ENCODE peak calls at places on chromosomes 2 and 18, in four cellular contexts. T is T follicular helper cell; J is stimulated activated CD8-positive, alpha-beta memory T cell treated with anti-CD3 and anti-CD28 coated beads, Interleukin-4, amount 100 ng/mL, for 1 hour; Q is COR-L47. L is an unnamed sample.

GRCh38 chr18:28823506-28824182 is 646.7 kb upstream of the CDH2 start:
- DNase-seq in T (no peak), J (no peak), Q (no peak), L (no peak)

GRCh38 chr2:99607454-99607853 is 117.6 kb upstream of the REV1 start:
- DNase-seq in T (no peak), J (no peak), Q (no peak), L (no peak)

GRCh38 chr2:154697422-154698237 is 865 bp upstream of the KCNJ3 start:
- DNase-seq in T (no peak), J (no peak), Q (peak; percentile 64), L (no peak)

GRCh38 chr2:43445248-43445647 is 150.6 kb downstream of the THADA start:
- DNase-seq in T (no peak), J (no peak), Q (no peak), L (no peak)

GRCh38 chr2:8538951-8539621 is 142.8 kb upstream of the ID2 start:
- DNase-seq in T (no peak), J (no peak), Q (no peak), L (no peak)

GRCh38 chr18:67145586-67146292 is 370.8 kb downstream of the DSEL start:
- DNase-seq in T (no peak), J (no peak), Q (no peak), L (no peak)

GRCh38 chr2:46831037-46831868 is 84.4 kb downstream of the MCFD2 start:
- DNase-seq in T (no peak), J (no peak), Q (no peak), L (no peak)

GRCh38 chr2:189633392-189633811 is 27.9 kb upstream of the ASNSD1 start:
- DNase-seq in T (no peak), J (no peak), Q (no peak), L (no peak)

GRCh38 chr2:113225505-113226259 is 51.9 kb downstream of the PSD4 start:
- DNase-seq in T (no peak), J (no peak), Q (peak; percentile 77), L (no peak)

GRCh38 chr18:37564796-37565137 is 831 bp downstream of the CELF4 start:
- DNase-seq in T (no peak), J (no peak), Q (no peak), L (no peak)

GRCh38 chr2:119525574-119525973 is 1.3 kb upstream of the SCTR start:
- DNase-seq in T (no peak), J (no peak), Q (no peak), L (no peak)

GRCh38 chr2:237254911-237255578 is 158.9 kb downstream of the COL6A3 start:
- DNase-seq in T (no peak), J (no peak), Q (no peak), L (no peak)

GRCh38 chr18:23805898-23806297 is 116.6 kb downstream of the LAMA3 start:
- DNase-seq in T (no peak), J (no peak), Q (no peak), L (no peak)

GRCh38 chr2:23073681-23074080 is 311.3 kb upstream of the KLHL29 start:
- DNase-seq in T (no peak), J (no peak), Q (peak; percentile 4), L (no peak)

GRCh38 chr2:128271186-128271890 is 47.3 kb downstream of the HS6ST1 start:
- DNase-seq in T (no peak), J (no peak), Q (no peak), L (no peak)

GRCh38 chr2:233387667-233388528 is 33.6 kb downstream of the DGKD start:
- DNase-seq in T (no peak), J (no peak), Q (no peak), L (no peak)

GRCh38 chr2:45909677-45910191 is 258.3 kb downstream of the PRKCE start:
- DNase-seq in T (no peak), J (no peak), Q (peak; percentile 28), L (peak; percentile 22)

GRCh38 chr2:63805412-63805811 is 36.3 kb upstream of the UGP2 start:
- DNase-seq in T (no peak), J (no peak), Q (no peak), L (no peak)

GRCh38 chr2:29689666-29690065 is 231.7 kb downstream of the ALK start:
- DNase-seq in T (no peak), J (no peak), Q (no peak), L (no peak)

GRCh38 chr2:113977660-113978523 is 88.0 kb downstream of the ACTR3 start:
- DNase-seq in T (no peak), J (no peak), Q (peak; percentile 37), L (no peak)

GRCh38 chr2:117942551-117942950 is 71.3 kb downstream of the CCDC93 start:
- DNase-seq in T (no peak), J (no peak), Q (no peak), L (no peak)

L was measured in memory B cell.